ENCODE peak calls at places on chromosomes 11 and 22, in nine cellular contexts. D is retinal pigment epithelial cell, S is Panc1, K is Peyer's patch, Z is heart left ventricle, R is choroid plexus epithelial cell, M is left ventricle myocardium inferior, P is colonic mucosa, N is endothelial cell of umbilical vein. V is an unnamed sample.

GRCh38 chr11:118938491-118939411 is 13.0 kb upstream of the BCL9L start:
- DNase-seq in K (peak; percentile 85), P (no peak), R (peak; percentile 78), Z (no peak), N (no peak), M (no peak), D (no peak), S (no peak), V (no peak)

GRCh38 chr11:113550179-113550578 is 75.0 kb upstream of the DRD2 start:
- DNase-seq in S (no peak), P (no peak), K (no peak), R (no peak), D (no peak), M (no peak), N (no peak), Z (no peak), V (no peak)

GRCh38 chr11:62169448-62169847 is 20.6 kb upstream of the SCGB1D1 start:
- DNase-seq in D (no peak), Z (peak; percentile 24), M (peak; percentile 38), S (no peak), N (peak; percentile 11), K (no peak), P (no peak), R (no peak), V (no peak)

GRCh38 chr11:79617561-79617960 is 176.7 kb upstream of the TENM4 start:
- DNase-seq in R (no peak), K (no peak), M (no peak), S (no peak), Z (no peak), P (no peak), D (no peak), N (no peak), V (no peak)

GRCh38 chr11:125304111-125304639 is 139.6 kb downstream of the PKNOX2 start:
- DNase-seq in Z (no peak), R (no peak), N (peak; percentile 50), P (no peak), D (no peak), M (no peak), K (no peak), S (no peak), V (no peak)

GRCh38 chr11:130908061-130908460 is 8.2 kb downstream of the SNX19 start:
- DNase-seq in K (no peak), N (peak; percentile 73), M (no peak), P (no peak), R (no peak), D (no peak), Z (no peak), S (no peak), V (no peak)

GRCh38 chr11:93330446-93330984 is at the start of gene DEUP1:
- DNase-seq in R (peak; percentile 4), Z (peak; percentile 24), P (peak; percentile 77), S (no peak), D (no peak), M (peak; percentile 38), N (peak; percentile 1), K (peak; percentile 48), V (peak; percentile 25)

GRCh38 chr22:29663230-29663826 is 56.5 kb upstream of the CABP7 start:
- DNase-seq in S (no peak), P (no peak), M (no peak), D (no peak), R (no peak), N (no peak), Z (no peak), K (peak; percentile 2), V (no peak)

GRCh38 chr11:61756452-61757212 is 4.2 kb downstream of the MYRF start:
- DNase-seq in N (peak; percentile 14), D (no peak), S (no peak), Z (no peak), K (peak; percentile 87), P (peak; percentile 83), M (no peak), R (peak; percentile 64), V (peak; percentile 81)

GRCh38 chr11:119461250-119461963 is 38.4 kb upstream of the THY1 start:
- DNase-seq in S (no peak), M (no peak), K (no peak), Z (no peak), N (no peak), R (no peak), P (no peak), D (no peak), V (no peak)

GRCh38 chr22:20788627-20789344 is 14.9 kb downstream of the SERPIND1 start:
- DNase-seq in N (no peak), S (no peak), D (no peak), Z (no peak), R (no peak), P (no peak), M (no peak), K (no peak), V (no peak)
- TF ChIP-seq CTCF in N (no peak), S (no peak), D (no peak), Z (no peak), R (no peak), P (no peak), M (no peak), K (no peak), V (no peak)

GRCh38 chr22:42138122-42138770 is 7.6 kb upstream of the CYP2D6 start:
- DNase-seq in P (no peak), M (no peak), D (no peak), S (no peak), Z (no peak), R (no peak), N (no peak), K (peak; percentile 45), V (no peak)

GRCh38 chr22:42127606-42128005 is 3.0 kb downstream of the CYP2D6 start:
- DNase-seq in M (no peak), D (no peak), N (no peak), Z (no peak), S (no peak), P (no peak), R (no peak), K (peak; percentile 40), V (no peak)

GRCh38 chr22:42134033-42135020 is 3.7 kb upstream of the CYP2D6 start:
- DNase-seq in R (no peak), N (no peak), K (peak; percentile 49), P (no peak), S (no peak), Z (no peak), D (no peak), M (no peak), V (no peak)

GRCh38 chr22:42131562-42131961 is 952 bp upstream of the CYP2D6 start:
- DNase-seq in S (no peak), Z (no peak), R (no peak), K (peak; percentile 48), P (no peak), M (no peak), N (no peak), D (no peak), V (no peak)

GRCh38 chr22:42132457-42132856 is 1.8 kb upstream of the CYP2D6 start:
- DNase-seq in M (no peak), D (no peak), Z (no peak), K (peak; percentile 47), P (no peak), S (no peak), N (no peak), R (no peak), V (no peak)
- TF ChIP-seq CTCF in M (no peak), D (no peak), Z (no peak), K (no peak), P (no peak), S (no peak), N (no peak), R (peak; percentile 6), V (no peak)

DNA sequence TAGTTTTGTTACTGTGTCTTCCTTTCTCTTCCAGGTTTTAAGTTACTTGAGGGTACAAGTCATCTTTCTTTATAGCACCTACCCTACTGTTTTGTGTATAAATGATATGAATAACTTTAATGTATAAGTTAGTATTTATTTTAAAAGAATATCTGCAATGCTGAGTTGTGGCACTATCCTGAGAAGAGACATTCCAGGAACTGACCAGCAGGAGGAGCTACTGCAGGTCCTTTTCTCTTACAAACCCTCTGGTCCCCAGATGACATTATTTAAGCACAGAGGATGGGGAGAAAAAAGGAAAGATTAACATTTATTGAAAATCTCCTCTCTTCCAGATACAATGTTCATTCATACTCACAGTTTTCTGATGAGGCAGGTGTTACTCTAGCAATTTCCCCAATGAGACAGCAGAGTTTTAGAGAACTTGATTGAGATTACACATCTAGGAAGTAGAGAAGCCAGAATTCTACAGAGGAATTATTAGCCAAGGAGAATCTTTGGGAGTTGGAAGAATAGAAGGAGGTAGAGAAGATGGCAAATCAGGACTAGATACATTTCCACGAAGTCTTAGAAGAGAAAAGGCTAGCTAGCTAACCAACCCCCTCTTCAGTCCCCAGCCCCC is 541.2 kb upstream of the API5 start:
- DNase-seq in K (no peak), M (no peak), S (peak; percentile 8), N (peak; percentile 4), D (no peak), P (peak; percentile 20), R (peak; percentile 4), Z (no peak), V (peak; percentile 14)
- TF ChIP-seq CTCF in K (no peak), M (peak; percentile 80), S (peak; percentile 61), N (peak; percentile 34), D (peak; percentile 34), P (no peak), R (peak; percentile 24), Z (peak; percentile 52), V (peak; percentile 48)

GRCh38 chr22:36549033-36549432 is 20.1 kb upstream of the EIF3D start:
- DNase-seq in N (no peak), D (no peak), R (no peak), K (no peak), M (no peak), S (no peak), P (no peak), Z (no peak), V (no peak)

GRCh38 chr22:36548606-36549005 is 19.6 kb upstream of the EIF3D start:
- DNase-seq in P (no peak), N (no peak), M (no peak), S (no peak), D (no peak), R (peak; percentile 15), K (no peak), Z (no peak), V (no peak)

GRCh38 chr22:36546932-36547331 is 18.0 kb upstream of the EIF3D start:
- DNase-seq in K (no peak), P (no peak), N (peak; percentile 15), Z (no peak), D (no peak), S (peak; percentile 76), R (peak; percentile 74), M (no peak), V (no peak)

GRCh38 chr22:36544107-36544620 is 15.2 kb upstream of the EIF3D start:
- DNase-seq in P (no peak), R (peak; percentile 40), Z (no peak), M (no peak), K (no peak), N (no peak), D (no peak), S (no peak), V (no peak)

DNA sequence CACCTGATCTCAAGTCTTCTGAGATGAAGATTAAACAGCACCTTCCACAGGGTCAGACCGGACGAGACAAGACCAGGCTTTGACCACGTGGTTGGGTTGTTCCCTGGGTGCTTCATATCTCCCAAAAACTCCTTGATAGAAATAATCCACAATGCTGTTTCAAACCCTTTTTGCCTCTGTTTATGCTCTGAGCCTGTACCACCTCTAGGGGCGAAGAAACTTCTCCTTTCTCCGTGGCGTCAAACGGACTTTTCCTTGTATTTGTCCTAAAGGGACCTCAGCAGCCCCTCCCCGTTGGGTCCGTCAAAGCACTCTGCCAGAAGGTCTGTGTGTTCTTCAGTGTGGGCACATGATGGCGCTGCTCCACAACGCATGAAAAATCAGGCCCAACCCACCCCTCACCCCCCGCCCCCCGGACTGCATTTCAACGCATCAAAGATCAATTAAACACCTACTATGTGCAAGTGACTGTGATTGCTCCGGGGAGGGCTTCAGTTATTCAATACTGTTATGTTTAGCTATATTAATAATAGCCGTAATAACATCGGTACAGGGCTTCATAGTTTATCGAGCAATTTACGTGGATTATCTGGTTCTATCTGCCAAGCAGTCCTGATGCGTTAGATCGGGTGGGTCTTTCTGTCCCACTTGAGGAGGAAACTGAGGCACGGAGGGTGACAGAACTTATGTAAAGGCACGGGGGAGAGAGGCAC is 17.3 kb upstream of the EIF3D start:
- DNase-seq in K (no peak), R (peak; percentile 72), M (peak; percentile 24), N (peak; percentile 54), P (no peak), S (no peak), D (no peak), Z (peak; percentile 36), V (peak; percentile 61)
- TF ChIP-seq CTCF in K (no peak), R (peak; percentile 72), M (peak; percentile 65), N (peak; percentile 68), P (peak; percentile 37), S (peak; percentile 82), D (peak; percentile 66), Z (peak; percentile 34), V (peak; percentile 80)